ENCODE peak calls at places on chromosome 18, in four cellular contexts. B is GM12878, S is K562, Q is A549. Y is an unnamed sample.
A peak's percentile ranks its signal among the peaks of the same experiment; 100 is the strongest.

GRCh38 chr18:55384115-55384514 is 203.9 kb downstream of the TCF4 start:
- DNase-seq in B (no peak), S (no peak), Q (no peak), Y (no peak)

GRCh38 chr18:59200787-59201186 is 19.2 kb upstream of the GRP start:
- DNase-seq in B (no peak), S (no peak), Q (peak; percentile 9), Y (no peak)

GRCh38 chr18:57095884-57096283 is 51.0 kb upstream of the BOD1L2 start:
- DNase-seq in B (no peak), S (no peak), Q (no peak), Y (no peak)

GRCh38 chr18:46761054-46761769 is 4.4 kb upstream of the ST8SIA5 start:
- DNase-seq in B (no peak), S (no peak), Q (no peak), Y (no peak)

GRCh38 chr18:59514193-59514592 is 155.1 kb upstream of the LMAN1 start:
- DNase-seq in B (no peak), S (no peak), Q (no peak), Y (peak; percentile 73)

GRCh38 chr18:8629602-8630001 is 20.4 kb downstream of the RAB12 start:
- DNase-seq in B (no peak), S (no peak), Q (no peak), Y (no peak)

GRCh38 chr18:10041180-10041579 is 127.4 kb downstream of the VAPA start:
- DNase-seq in B (no peak), S (no peak), Q (no peak), Y (peak; percentile 57)

GRCh38 chr18:68791801-68792200 is 6.1 kb upstream of the CCDC102B start:
- DNase-seq in B (no peak), S (no peak), Q (peak; percentile 3), Y (peak; percentile 52)

GRCh38 chr18:28071199-28071598 is 105.7 kb downstream of the CDH2 start:
- DNase-seq in B (no peak), S (no peak), Q (no peak), Y (no peak)

GRCh38 chr18:11747731-11748130 is 58.7 kb downstream of the GNAL start:
- DNase-seq in B (no peak), S (no peak), Q (no peak), Y (no peak)

GRCh38 chr18:10213526-10213925 is 240.9 kb upstream of the APCDD1 start:
- DNase-seq in B (peak; percentile 41), S (no peak), Q (peak; percentile 24), Y (peak; percentile 33)

DNA sequence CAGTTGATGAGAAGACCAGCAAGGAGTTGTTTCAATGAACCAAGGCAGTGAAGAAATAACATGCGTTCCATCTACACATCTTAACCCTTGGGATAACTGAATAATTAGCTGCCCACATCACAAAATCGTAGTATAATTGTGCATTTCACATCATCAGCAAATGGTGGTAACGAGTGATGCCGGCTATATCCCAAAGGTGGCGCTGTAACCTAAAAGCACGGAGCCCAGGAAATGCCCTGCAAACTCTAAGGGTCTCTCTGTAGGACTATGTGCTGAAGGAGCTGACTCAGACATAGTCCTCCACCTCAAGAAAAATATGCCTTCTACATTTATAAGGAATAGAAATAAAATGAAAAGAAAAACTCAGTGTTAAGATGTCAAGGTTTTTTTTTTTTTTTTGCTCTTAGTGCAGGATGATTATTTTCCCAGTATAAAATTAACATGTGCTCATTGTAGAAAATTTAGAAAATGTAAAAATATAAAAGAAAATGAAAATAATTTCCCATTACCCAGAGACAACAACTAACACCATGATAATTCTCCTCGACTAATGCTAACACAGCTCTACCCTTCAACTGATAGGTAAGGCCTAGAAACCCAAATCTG is 23.1 kb upstream of the DSG3 start:
- DNase-seq in B (no peak), S (peak; percentile 27), Q (peak; percentile 42), Y (peak; percentile 20)
- TF ChIP-seq SMC3 in B (peak; percentile 77), S (peak; percentile 73), Q (peak; percentile 71), Y (no peak)

GRCh38 chr18:39455300-39455699 is 1889.7 kb upstream of the CELF4 start:
- DNase-seq in B (no peak), S (no peak), Q (peak; percentile 6), Y (peak; percentile 66)
- TF ChIP-seq SMC3 in B (no peak), S (no peak), Q (no peak), Y (no peak)

GRCh38 chr18:67266246-67266570 is 250.3 kb downstream of the DSEL start:
- DNase-seq in B (no peak), S (no peak), Q (no peak), Y (no peak)

GRCh38 chr18:67268530-67268929 is 248.0 kb downstream of the DSEL start:
- DNase-seq in B (no peak), S (no peak), Q (no peak), Y (no peak)

GRCh38 chr18:67266591-67267237 is 249.8 kb downstream of the DSEL start:
- DNase-seq in B (no peak), S (no peak), Q (peak; percentile 8), Y (peak; percentile 59)

GRCh38 chr18:67269206-67269605 is 247.3 kb downstream of the DSEL start:
- DNase-seq in B (no peak), S (no peak), Q (no peak), Y (no peak)

GRCh38 chr18:67265464-67266245 is 250.9 kb downstream of the DSEL start:
- DNase-seq in B (no peak), S (no peak), Q (no peak), Y (peak; percentile 79)
- TF ChIP-seq SMC3 in B (no peak), S (no peak), Q (no peak), Y (no peak)

GRCh38 chr18:6917082-6917481 is 187.6 kb downstream of the ARHGAP28 start:
- DNase-seq in B (no peak), S (no peak), Q (no peak), Y (peak; percentile 4)

GRCh38 chr18:6921571-6921970 is 192.1 kb downstream of the ARHGAP28 start:
- DNase-seq in B (no peak), S (no peak), Q (no peak), Y (no peak)

GRCh38 chr18:6923220-6923619 is 193.7 kb downstream of the ARHGAP28 start:
- DNase-seq in B (no peak), S (no peak), Q (no peak), Y (no peak)

GRCh38 chr18:6920099-6920955 is 190.8 kb downstream of the ARHGAP28 start:
- DNase-seq in B (no peak), S (peak; percentile 47), Q (peak; percentile 63), Y (peak; percentile 68)
- TF ChIP-seq SMC3 in B (peak; percentile 66), S (peak; percentile 86), Q (peak; percentile 79), Y (peak; percentile 71)

DNA sequence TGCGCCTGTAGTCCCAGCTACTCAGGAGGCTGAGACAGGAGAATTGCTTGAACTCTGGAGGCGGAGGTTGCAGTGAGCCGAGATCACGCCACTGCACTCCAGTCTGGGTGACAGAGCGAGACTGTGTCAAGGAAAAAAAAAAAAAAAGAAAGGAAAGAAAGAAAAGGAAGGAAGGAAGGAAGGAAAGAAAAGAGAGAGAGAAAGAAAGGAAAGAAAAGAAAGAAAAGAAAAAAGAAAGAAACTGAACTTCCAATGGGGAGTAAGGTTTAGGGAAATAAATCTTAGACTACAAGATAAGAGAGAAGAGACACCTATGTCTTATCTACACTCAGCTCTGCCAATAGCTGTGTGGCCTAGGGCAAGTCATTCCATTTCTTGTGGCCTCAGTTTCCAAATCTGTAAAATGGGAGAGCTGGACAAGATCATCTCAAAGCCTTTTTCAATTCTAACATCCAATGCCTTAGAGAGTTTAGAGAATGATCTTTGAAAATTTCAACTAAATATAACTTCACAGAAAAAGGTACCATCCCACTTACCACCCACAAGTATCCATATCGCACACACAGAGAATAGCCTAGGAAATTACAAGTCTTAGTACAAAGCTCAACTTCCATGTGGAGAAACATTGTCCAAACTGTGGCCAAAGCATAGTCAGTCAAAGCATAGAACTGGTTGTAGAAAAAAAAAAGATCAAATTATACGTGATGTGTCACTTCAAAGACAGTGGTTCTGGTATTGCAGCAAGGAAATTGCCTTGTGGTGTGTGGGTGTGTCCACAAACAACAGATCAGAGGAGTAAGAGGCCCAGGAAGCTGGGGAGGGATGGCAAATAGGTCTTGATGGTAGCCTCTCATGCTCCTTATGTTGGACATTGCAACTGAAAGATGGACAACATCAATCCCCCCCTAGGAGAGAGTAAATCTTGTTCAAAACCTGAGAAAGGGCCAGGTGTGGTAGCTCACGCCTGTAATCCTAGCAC is 42.4 kb downstream of the SLC14A2 start:
- DNase-seq in B (no peak), S (no peak), Q (no peak), Y (peak; percentile 30)
- TF ChIP-seq SMC3 in B (no peak), S (no peak), Q (no peak), Y (no peak)

GRCh38 chr18:70415823-70416488 is 127.1 kb downstream of the SOCS6 start:
- DNase-seq in B (no peak), S (no peak), Q (no peak), Y (no peak)

GRCh38 chr18:70411307-70411706 is 122.5 kb downstream of the SOCS6 start:
- DNase-seq in B (no peak), S (no peak), Q (no peak), Y (no peak)

GRCh38 chr18:70411886-70412443 is 123.1 kb downstream of the SOCS6 start:
- DNase-seq in B (no peak), S (no peak), Q (peak; percentile 61), Y (peak; percentile 47)

GRCh38 chr18:70414315-70414714 is 125.5 kb downstream of the SOCS6 start:
- DNase-seq in B (no peak), S (no peak), Q (no peak), Y (no peak)

DNA sequence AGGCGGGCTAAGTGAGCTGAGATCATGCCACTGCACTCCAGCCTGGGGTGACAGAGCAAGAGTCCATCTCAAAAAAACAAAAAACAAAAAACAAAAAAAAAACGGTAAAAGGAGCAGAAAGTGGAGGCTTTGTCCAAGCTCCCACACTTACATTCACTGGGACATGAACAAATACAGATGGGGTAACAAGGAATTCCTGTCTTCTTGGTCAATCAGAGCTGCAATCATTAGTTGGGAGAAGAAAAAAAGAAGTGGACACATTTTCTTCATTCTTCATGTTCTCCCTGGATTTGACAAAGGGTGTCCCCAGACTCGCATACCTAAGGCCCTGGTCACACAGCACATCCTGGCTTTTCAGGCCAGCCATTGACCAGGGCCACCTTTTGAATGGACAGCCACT is 124.6 kb downstream of the SOCS6 start:
- DNase-seq in B (no peak), S (no peak), Q (no peak), Y (no peak)
- TF ChIP-seq SMC3 in B (no peak), S (no peak), Q (no peak), Y (no peak)

GRCh38 chr18:63138469-63139340 is 180.9 kb downstream of the BCL2 start:
- DNase-seq in B (peak; percentile 94), S (peak; percentile 6), Q (no peak), Y (no peak)
- TF ChIP-seq SMC3 in B (no peak), S (no peak), Q (no peak), Y (no peak)

DNA sequence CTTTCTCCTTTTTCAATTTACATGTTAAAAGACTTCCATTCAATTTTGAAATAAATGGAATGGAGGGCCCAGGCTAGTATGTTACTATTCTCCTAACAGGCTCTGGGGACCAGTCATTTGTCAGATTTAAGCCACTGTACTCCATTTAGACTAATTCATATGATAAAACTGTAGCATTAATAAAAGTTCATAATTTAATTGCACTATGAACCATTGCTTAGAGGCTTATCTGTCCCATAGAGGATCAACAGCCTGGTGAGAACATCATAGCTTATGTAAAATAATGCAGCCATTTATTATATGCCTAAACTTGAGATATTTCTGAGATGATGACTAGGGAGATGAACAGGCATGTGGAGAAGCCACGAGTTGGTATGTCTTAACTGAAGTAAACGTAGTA is 156.0 kb downstream of the RIT2 start:
- DNase-seq in B (no peak), S (no peak), Q (no peak), Y (no peak)
- TF ChIP-seq SMC3 in B (no peak), S (no peak), Q (no peak), Y (no peak)

Y was measured in IMR-90.